ENCODE peak calls at places on chromosomes 1 and 21, in five cellular contexts. X is stomach, L is GM12878, G is transverse colon, C is H1. B is an unnamed sample.

GRCh38 chr1:45225598-45225997 is 19.2 kb upstream of the ZSWIM5 start:
- DNase-seq in X (no peak), L (no peak), G (no peak), C (no peak), B (no peak)

GRCh38 chr1:223421676-223422075 is 28.5 kb downstream of the CCDC185 start:
- DNase-seq in X (no peak), L (no peak), G (no peak), C (no peak), B (no peak)

GRCh38 chr21:45257673-45258341 is 29.9 kb downstream of the POFUT2 start:
- DNase-seq in X (no peak), L (no peak), G (no peak), C (no peak), B (peak)

GRCh38 chr1:165444897-165445370 is at the start of gene RXRG:
- DNase-seq in X (peak), L (no peak), G (no peak), C (no peak), B (no peak)

GRCh38 chr1:234533975-234534876 is 55.2 kb upstream of the TARBP1 start:
- DNase-seq in X (peak), L (no peak), G (peak), C (no peak), B (peak)

GRCh38 chr1:110829955-110830553 is 42.9 kb upstream of the CD53 start:
- DNase-seq in X (no peak), L (peak), G (no peak), C (peak), B (no peak)

GRCh38 chr1:9438431-9439073 is 100.7 kb upstream of the SLC25A33 start:
- DNase-seq in X (peak), L (no peak), G (peak), C (no peak), B (peak)

GRCh38 chr1:230123280-230124186 is 56.5 kb downstream of the GALNT2 start:
- DNase-seq in X (no peak), L (peak), G (no peak), C (no peak), B (no peak)

GRCh38 chr1:84758968-84759491 is 68.8 kb upstream of the SSX2IP start:
- DNase-seq in X (no peak), L (no peak), G (no peak), C (no peak), B (no peak)

GRCh38 chr1:165768513-165769394 is at the start of gene TMCO1:
- DNase-seq in X (peak), L (peak), G (peak), C (peak), B (peak)

GRCh38 chr1:22525211-22525610 is 38.1 kb upstream of the EPHA8 start:
- DNase-seq in X (no peak), L (no peak), G (no peak), C (no peak), B (no peak)

GRCh38 chr1:99814373-99814900 is 35.7 kb upstream of the AGL start:
- DNase-seq in X (no peak), L (no peak), G (no peak), C (no peak), B (no peak)

GRCh38 chr1:203555484-203556046 is 61.6 kb downstream of the OPTC start:
- DNase-seq in X (no peak), L (no peak), G (no peak), C (no peak), B (no peak)

GRCh38 chr1:79982218-79982617 is 975.7 kb upstream of the ADGRL4 start:
- DNase-seq in X (no peak), L (no peak), G (no peak), C (no peak), B (peak)

GRCh38 chr1:41892211-41892840 is 26.4 kb downstream of the HIVEP3 start:
- DNase-seq in X (no peak), L (no peak), G (peak), C (no peak), B (no peak)

GRCh38 chr1:224896130-224896781 is 33.2 kb upstream of the DNAH14 start:
- DNase-seq in X (no peak), L (no peak), G (no peak), C (no peak), B (no peak)

DNA sequence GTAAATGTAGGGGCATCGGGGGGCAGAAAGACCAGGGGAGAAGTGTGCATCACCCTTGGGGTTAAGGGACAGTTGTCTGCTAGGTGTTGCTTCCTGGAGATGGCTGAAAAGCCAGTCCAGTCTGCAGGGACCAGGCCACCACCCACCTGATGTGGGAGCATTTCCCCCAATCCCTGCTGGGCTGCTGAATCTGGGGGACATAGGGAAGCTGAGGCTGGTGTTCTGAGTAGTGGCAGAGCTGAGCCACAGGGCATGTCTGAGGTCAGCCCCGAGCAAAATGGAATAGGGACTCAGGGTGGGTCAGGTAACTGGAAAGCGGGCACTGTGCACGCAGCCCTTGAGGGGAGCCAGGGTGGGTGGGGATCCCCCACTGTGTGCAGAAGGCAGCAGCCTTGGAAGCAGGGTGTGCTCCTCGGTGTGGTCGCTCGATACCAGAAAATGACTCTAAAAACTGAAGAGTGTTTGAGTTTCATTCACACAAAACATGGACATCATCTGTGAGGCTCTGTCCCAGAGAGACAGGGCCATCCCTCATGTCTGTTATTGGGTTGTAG is 2.4 kb upstream of the CCNL2 start:
- DNase-seq in X (no peak), L (no peak), G (no peak), C (no peak), B (no peak)
- TF ChIP-seq POLR2AphosphoS5 in X (no peak), L (no peak), G (no peak), C (peak), B (no peak)

DNA sequence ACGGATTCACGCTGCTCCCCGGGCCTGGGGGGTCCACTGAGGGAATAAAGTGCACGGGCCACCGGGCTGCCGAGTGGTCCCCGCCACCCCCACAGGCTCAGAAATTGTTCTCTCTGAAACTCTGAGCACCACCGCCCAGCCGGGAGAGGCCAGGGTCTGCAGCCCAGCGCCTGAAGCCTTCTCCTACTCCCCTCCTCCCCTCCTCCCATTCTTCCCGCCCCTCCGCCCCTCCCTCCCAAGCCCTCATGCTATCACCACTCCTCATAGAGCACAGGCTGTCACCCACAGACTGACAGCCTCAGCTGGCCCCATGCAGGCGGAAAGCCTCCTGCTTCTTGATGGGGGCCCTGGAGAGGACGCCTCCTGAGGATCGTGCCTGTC is 707 bp upstream of the GPR153 start:
- DNase-seq in X (no peak), L (no peak), G (no peak), C (no peak), B (no peak)
- TF ChIP-seq EP300 in X (no peak), L (no peak), G (no peak), C (no peak), B (no peak)

GRCh38 chr1:162006081-162006480 is 17.6 kb downstream of the OLFML2B start:
- DNase-seq in X (no peak), L (no peak), G (no peak), C (no peak), B (no peak)

GRCh38 chr1:162007485-162007884 is 16.2 kb downstream of the OLFML2B start:
- DNase-seq in X (no peak), L (no peak), G (no peak), C (no peak), B (no peak)

GRCh38 chr1:162003061-162003824 is 20.4 kb downstream of the OLFML2B start:
- DNase-seq in X (no peak), L (no peak), G (no peak), C (no peak), B (no peak)

GRCh38 chr1:162004441-162004950 is 19.2 kb downstream of the OLFML2B start:
- DNase-seq in X (no peak), L (no peak), G (no peak), C (no peak), B (no peak)

GRCh38 chr1:162003825-162004205 is 19.9 kb downstream of the OLFML2B start:
- DNase-seq in X (no peak), L (no peak), G (no peak), C (no peak), B (no peak)
- TF ChIP-seq POLR2AphosphoS5 in X (no peak), L (no peak), G (no peak), C (no peak), B (no peak)

GRCh38 chr1:1846386-1846918 is 44.4 kb downstream of the GNB1 start:
- DNase-seq in X (no peak), L (no peak), G (no peak), C (no peak), B (no peak)
- TF ChIP-seq EP300 in X (no peak), L (no peak), G (no peak), C (no peak), B (no peak)

B was measured in suprapubic skin.